ENCODE peak calls at places on chromosomes 1 and 21, in six cellular contexts. One of them, this sample, is unnamed.

GRCh38 chr1:19028110-19028509 is 71.6 kb upstream of the IFFO2 start:
- DNase-seq in neuronal stem cell: no peak
- DNase-seq in thoracic aorta: no peak
- DNase-seq in activated T-cell treated with anti-CD3 and anti-CD28 coated beads for 4 hours: no peak
- DNase-seq in MG63: no peak
- DNase-seq in sciatic nerve: no peak
- DNase-seq in this sample: no peak

GRCh38 chr1:233252436-233252835 is 43.1 kb downstream of the PCNX2 start:
- DNase-seq in neuronal stem cell: no peak
- DNase-seq in thoracic aorta: no peak
- DNase-seq in activated T-cell treated with anti-CD3 and anti-CD28 coated beads for 4 hours: no peak
- DNase-seq in MG63: no peak
- DNase-seq in sciatic nerve: no peak
- DNase-seq in this sample: no peak

GRCh38 chr1:221683681-221684080 is 58.2 kb downstream of the DUSP10 start:
- DNase-seq in neuronal stem cell: no peak
- DNase-seq in thoracic aorta: no peak
- DNase-seq in activated T-cell treated with anti-CD3 and anti-CD28 coated beads for 4 hours: no peak
- DNase-seq in MG63: no peak
- DNase-seq in sciatic nerve: no peak
- DNase-seq in this sample: no peak

GRCh38 chr1:100896481-100896982 is 642 bp downstream of the SLC30A7 start:
- DNase-seq in neuronal stem cell: no peak
- DNase-seq in thoracic aorta: no peak
- DNase-seq in activated T-cell treated with anti-CD3 and anti-CD28 coated beads for 4 hours: peak; percentile 44
- DNase-seq in MG63: peak; percentile 14
- DNase-seq in sciatic nerve: no peak
- DNase-seq in this sample: peak; percentile 73

GRCh38 chr1:212457740-212458338 is 25.1 kb downstream of the NENF start:
- DNase-seq in neuronal stem cell: peak; percentile 64
- DNase-seq in thoracic aorta: no peak
- DNase-seq in activated T-cell treated with anti-CD3 and anti-CD28 coated beads for 4 hours: peak; percentile 38
- DNase-seq in MG63: peak; percentile 24
- DNase-seq in sciatic nerve: no peak
- DNase-seq in this sample: peak; percentile 47

GRCh38 chr1:170776147-170776734 is 112.3 kb downstream of the PRRX1 start:
- DNase-seq in neuronal stem cell: no peak
- DNase-seq in thoracic aorta: no peak
- DNase-seq in activated T-cell treated with anti-CD3 and anti-CD28 coated beads for 4 hours: no peak
- DNase-seq in MG63: no peak
- DNase-seq in sciatic nerve: no peak
- DNase-seq in this sample: no peak

GRCh38 chr21:28445081-28445830 is 547.4 kb downstream of the LTN1 start:
- DNase-seq in neuronal stem cell: no peak
- DNase-seq in thoracic aorta: no peak
- DNase-seq in activated T-cell treated with anti-CD3 and anti-CD28 coated beads for 4 hours: no peak
- DNase-seq in MG63: no peak
- DNase-seq in sciatic nerve: no peak
- DNase-seq in this sample: no peak

GRCh38 chr1:198669023-198669698 is 30.3 kb downstream of the PTPRC start:
- DNase-seq in neuronal stem cell: no peak
- DNase-seq in thoracic aorta: no peak
- DNase-seq in activated T-cell treated with anti-CD3 and anti-CD28 coated beads for 4 hours: no peak
- DNase-seq in MG63: peak; percentile 86
- DNase-seq in sciatic nerve: no peak
- DNase-seq in this sample: no peak

GRCh38 chr1:55572878-55573734 is 357.9 kb upstream of the USP24 start:
- DNase-seq in neuronal stem cell: no peak
- DNase-seq in thoracic aorta: no peak
- DNase-seq in activated T-cell treated with anti-CD3 and anti-CD28 coated beads for 4 hours: no peak
- DNase-seq in MG63: peak; percentile 35
- DNase-seq in sciatic nerve: no peak
- DNase-seq in this sample: no peak

GRCh38 chr1:156910309-156910782 is 10.1 kb upstream of the LRRC71 start:
- DNase-seq in neuronal stem cell: no peak
- DNase-seq in thoracic aorta: no peak
- DNase-seq in activated T-cell treated with anti-CD3 and anti-CD28 coated beads for 4 hours: peak; percentile 34
- DNase-seq in MG63: no peak
- DNase-seq in sciatic nerve: no peak
- DNase-seq in this sample: peak; percentile 39

GRCh38 chr1:59243544-59243943 is 53.4 kb upstream of the FGGY start:
- DNase-seq in neuronal stem cell: no peak
- DNase-seq in thoracic aorta: no peak
- DNase-seq in activated T-cell treated with anti-CD3 and anti-CD28 coated beads for 4 hours: no peak
- DNase-seq in MG63: no peak
- DNase-seq in sciatic nerve: no peak
- DNase-seq in this sample: no peak

GRCh38 chr1:42765832-42766722 is 751 bp downstream of the P3H1 start:
- DNase-seq in neuronal stem cell: peak; percentile 45
- DNase-seq in thoracic aorta: no peak
- DNase-seq in activated T-cell treated with anti-CD3 and anti-CD28 coated beads for 4 hours: peak; percentile 27
- DNase-seq in MG63: peak; percentile 70
- DNase-seq in sciatic nerve: no peak
- DNase-seq in this sample: no peak

GRCh38 chr1:102181341-102181740 is 184.6 kb upstream of the OLFM3 start:
- DNase-seq in neuronal stem cell: no peak
- DNase-seq in thoracic aorta: no peak
- DNase-seq in activated T-cell treated with anti-CD3 and anti-CD28 coated beads for 4 hours: no peak
- DNase-seq in MG63: no peak
- DNase-seq in sciatic nerve: no peak
- DNase-seq in this sample: no peak

GRCh38 chr1:212481438-212481767 is 48.7 kb downstream of the NENF start:
- DNase-seq in neuronal stem cell: no peak
- DNase-seq in thoracic aorta: no peak
- DNase-seq in activated T-cell treated with anti-CD3 and anti-CD28 coated beads for 4 hours: no peak
- DNase-seq in MG63: no peak
- DNase-seq in sciatic nerve: no peak
- DNase-seq in this sample: no peak

GRCh38 chr1:3863231-3863935 is 6.1 kb downstream of the DFFB start:
- DNase-seq in neuronal stem cell: no peak
- DNase-seq in thoracic aorta: no peak
- DNase-seq in activated T-cell treated with anti-CD3 and anti-CD28 coated beads for 4 hours: no peak
- DNase-seq in MG63: no peak
- DNase-seq in sciatic nerve: no peak
- DNase-seq in this sample: no peak

GRCh38 chr21:14206222-14206621 is 4.5 kb downstream of the LIPI start:
- DNase-seq in neuronal stem cell: no peak
- DNase-seq in thoracic aorta: no peak
- DNase-seq in activated T-cell treated with anti-CD3 and anti-CD28 coated beads for 4 hours: no peak
- DNase-seq in MG63: no peak
- DNase-seq in sciatic nerve: no peak
- DNase-seq in this sample: no peak

GRCh38 chr1:83838573-83838972 is 160.4 kb downstream of the TTLL7 start:
- DNase-seq in neuronal stem cell: no peak
- DNase-seq in thoracic aorta: no peak
- DNase-seq in activated T-cell treated with anti-CD3 and anti-CD28 coated beads for 4 hours: no peak
- DNase-seq in MG63: no peak
- DNase-seq in sciatic nerve: no peak
- DNase-seq in this sample: no peak

GRCh38 chr21:24938592-24938991 is 668.7 kb downstream of the MRPL39 start:
- DNase-seq in neuronal stem cell: no peak
- DNase-seq in thoracic aorta: no peak
- DNase-seq in activated T-cell treated with anti-CD3 and anti-CD28 coated beads for 4 hours: no peak
- DNase-seq in MG63: no peak
- DNase-seq in sciatic nerve: no peak
- DNase-seq in this sample: no peak

GRCh38 chr21:37622755-37623543 is 256.4 kb downstream of the DYRK1A start:
- DNase-seq in neuronal stem cell: no peak
- DNase-seq in thoracic aorta: no peak
- DNase-seq in activated T-cell treated with anti-CD3 and anti-CD28 coated beads for 4 hours: no peak
- DNase-seq in MG63: no peak
- DNase-seq in sciatic nerve: no peak
- DNase-seq in this sample: no peak

GRCh38 chr1:53148123-53148522 is 5.7 kb upstream of the SLC1A7 start:
- DNase-seq in neuronal stem cell: no peak
- DNase-seq in thoracic aorta: no peak
- DNase-seq in activated T-cell treated with anti-CD3 and anti-CD28 coated beads for 4 hours: no peak
- DNase-seq in MG63: no peak
- DNase-seq in sciatic nerve: no peak
- DNase-seq in this sample: no peak

GRCh38 chr1:15429701-15430149 is 8.5 kb upstream of the CTRC start:
- DNase-seq in neuronal stem cell: no peak
- DNase-seq in thoracic aorta: no peak
- DNase-seq in activated T-cell treated with anti-CD3 and anti-CD28 coated beads for 4 hours: no peak
- DNase-seq in MG63: peak; percentile 25
- DNase-seq in sciatic nerve: no peak
- DNase-seq in this sample: no peak

GRCh38 chr1:156422602-156423091 is 53.6 kb downstream of the RHBG start:
- DNase-seq in neuronal stem cell: no peak
- DNase-seq in thoracic aorta: no peak
- DNase-seq in activated T-cell treated with anti-CD3 and anti-CD28 coated beads for 4 hours: no peak
- DNase-seq in MG63: no peak
- DNase-seq in sciatic nerve: no peak
- DNase-seq in this sample: no peak

GRCh38 chr21:31873696-31874599 is 1.1 kb downstream of the HUNK start:
- DNase-seq in neuronal stem cell: peak; percentile 62
- DNase-seq in thoracic aorta: no peak
- DNase-seq in activated T-cell treated with anti-CD3 and anti-CD28 coated beads for 4 hours: peak; percentile 9
- DNase-seq in MG63: peak; percentile 44
- DNase-seq in sciatic nerve: peak; percentile 68
- DNase-seq in this sample: peak; percentile 9

GRCh38 chr1:169874229-169874628 is 19.5 kb downstream of the SCYL3 start:
- DNase-seq in neuronal stem cell: no peak
- DNase-seq in thoracic aorta: no peak
- DNase-seq in activated T-cell treated with anti-CD3 and anti-CD28 coated beads for 4 hours: no peak
- DNase-seq in MG63: peak; percentile 61
- DNase-seq in sciatic nerve: no peak
- DNase-seq in this sample: no peak

GRCh38 chr1:211327341-211327921 is 798 bp downstream of the TRAF5 start:
- DNase-seq in neuronal stem cell: no peak
- DNase-seq in thoracic aorta: no peak
- DNase-seq in activated T-cell treated with anti-CD3 and anti-CD28 coated beads for 4 hours: no peak
- DNase-seq in MG63: peak; percentile 22
- DNase-seq in sciatic nerve: no peak
- DNase-seq in this sample: peak; percentile 51

GRCh38 chr21:35585155-35585554 is 475.2 kb downstream of the SETD4 start:
- DNase-seq in neuronal stem cell: no peak
- DNase-seq in thoracic aorta: no peak
- DNase-seq in activated T-cell treated with anti-CD3 and anti-CD28 coated beads for 4 hours: no peak
- DNase-seq in MG63: no peak
- DNase-seq in sciatic nerve: no peak
- DNase-seq in this sample: no peak

GRCh38 chr1:192615055-192615454 is 20.9 kb upstream of the RGS13 start:
- DNase-seq in neuronal stem cell: no peak
- DNase-seq in thoracic aorta: no peak
- DNase-seq in activated T-cell treated with anti-CD3 and anti-CD28 coated beads for 4 hours: no peak
- DNase-seq in MG63: no peak
- DNase-seq in sciatic nerve: no peak
- DNase-seq in this sample: no peak

GRCh38 chr1:111988743-111989453 is 570 bp downstream of the KCND3 start:
- DNase-seq in neuronal stem cell: no peak
- DNase-seq in thoracic aorta: no peak
- DNase-seq in activated T-cell treated with anti-CD3 and anti-CD28 coated beads for 4 hours: peak; percentile 8
- DNase-seq in MG63: no peak
- DNase-seq in sciatic nerve: peak; percentile 62
- DNase-seq in this sample: no peak

GRCh38 chr1:164880644-164881043 is 321.7 kb downstream of the PBX1 start:
- DNase-seq in neuronal stem cell: no peak
- DNase-seq in thoracic aorta: no peak
- DNase-seq in activated T-cell treated with anti-CD3 and anti-CD28 coated beads for 4 hours: no peak
- DNase-seq in MG63: no peak
- DNase-seq in sciatic nerve: no peak
- DNase-seq in this sample: no peak

GRCh38 chr1:14129009-14129408 is 429.0 kb downstream of the PRDM2 start:
- DNase-seq in neuronal stem cell: no peak
- DNase-seq in thoracic aorta: no peak
- DNase-seq in activated T-cell treated with anti-CD3 and anti-CD28 coated beads for 4 hours: no peak
- DNase-seq in MG63: no peak
- DNase-seq in sciatic nerve: no peak
- DNase-seq in this sample: no peak

GRCh38 chr1:5985250-5985649 is 7.0 kb downstream of the NPHP4 start:
- DNase-seq in neuronal stem cell: no peak
- DNase-seq in thoracic aorta: no peak
- DNase-seq in activated T-cell treated with anti-CD3 and anti-CD28 coated beads for 4 hours: no peak
- DNase-seq in MG63: no peak
- DNase-seq in sciatic nerve: no peak
- DNase-seq in this sample: no peak

GRCh38 chr21:36210779-36211659 is 54.4 kb downstream of the DOP1B start:
- DNase-seq in neuronal stem cell: no peak
- DNase-seq in thoracic aorta: no peak
- DNase-seq in activated T-cell treated with anti-CD3 and anti-CD28 coated beads for 4 hours: no peak
- DNase-seq in MG63: no peak
- DNase-seq in sciatic nerve: no peak
- DNase-seq in this sample: no peak

GRCh38 chr1:200364121-200364759 is 45.6 kb downstream of the ZNF281 start:
- DNase-seq in neuronal stem cell: no peak
- DNase-seq in thoracic aorta: no peak
- DNase-seq in activated T-cell treated with anti-CD3 and anti-CD28 coated beads for 4 hours: no peak
- DNase-seq in MG63: no peak
- DNase-seq in sciatic nerve: no peak
- DNase-seq in this sample: no peak

GRCh38 chr21:24007592-24007991 is 1599.7 kb downstream of the MRPL39 start:
- DNase-seq in neuronal stem cell: no peak
- DNase-seq in thoracic aorta: no peak
- DNase-seq in activated T-cell treated with anti-CD3 and anti-CD28 coated beads for 4 hours: no peak
- DNase-seq in MG63: no peak
- DNase-seq in sciatic nerve: no peak
- DNase-seq in this sample: no peak

GRCh38 chr1:98653186-98653585 is 8.3 kb upstream of the SNX7 start:
- DNase-seq in neuronal stem cell: no peak
- DNase-seq in thoracic aorta: no peak
- DNase-seq in activated T-cell treated with anti-CD3 and anti-CD28 coated beads for 4 hours: no peak
- DNase-seq in MG63: no peak
- DNase-seq in sciatic nerve: no peak
- DNase-seq in this sample: no peak

GRCh38 chr1:46459315-46459714 is 30.3 kb upstream of the DMBX1 start:
- DNase-seq in neuronal stem cell: no peak
- DNase-seq in thoracic aorta: no peak
- DNase-seq in activated T-cell treated with anti-CD3 and anti-CD28 coated beads for 4 hours: no peak
- DNase-seq in MG63: no peak
- DNase-seq in sciatic nerve: no peak
- DNase-seq in this sample: no peak

GRCh38 chr1:52585474-52585873 is 16.7 kb upstream of the GPX7 start:
- DNase-seq in neuronal stem cell: no peak
- DNase-seq in thoracic aorta: no peak
- DNase-seq in activated T-cell treated with anti-CD3 and anti-CD28 coated beads for 4 hours: no peak
- DNase-seq in MG63: no peak
- DNase-seq in sciatic nerve: no peak
- DNase-seq in this sample: no peak

This sample was measured in naive thymus-derived CD4-positive, alpha-beta T cell.